ENCODE peak calls at places on chromosomes 12 and 14, in six cellular contexts. I is transverse colon; Y is left lung; J is esophagus muscularis mucosa; O is Peyer's patch; C is CD4-positive, alpha-beta memory T cell. Q is an unnamed sample.
A peak's percentile ranks its signal among the peaks of the same experiment; 100 is the strongest.

GRCh38 chr12:15278816-15279658 is 43.3 kb upstream of the PTPRO start:
- DNase-seq in I (peak; percentile 46), Y (peak; percentile 82), J (peak; percentile 93), O (peak; percentile 53), C (no peak), Q (no peak)

GRCh38 chr14:51507556-51508511 is 143.9 kb upstream of the FRMD6 start:
- DNase-seq in I (peak; percentile 22), Y (peak; percentile 74), J (no peak), O (peak; percentile 47), C (no peak), Q (no peak)

GRCh38 chr14:99737451-99737951 is 53.4 kb downstream of the CYP46A1 start:
- DNase-seq in I (no peak), Y (peak; percentile 88), J (no peak), O (no peak), C (no peak), Q (no peak)

GRCh38 chr14:54696998-54697397 is 130.1 kb downstream of the SAMD4A start:
- DNase-seq in I (no peak), Y (no peak), J (no peak), O (no peak), C (no peak), Q (no peak)

GRCh38 chr14:78227466-78228077 is 57.4 kb downstream of the NRXN3 start:
- DNase-seq in I (no peak), Y (no peak), J (no peak), O (no peak), C (no peak), Q (no peak)

GRCh38 chr12:131104464-131105350 is 151.0 kb downstream of the ADGRD1 start:
- DNase-seq in I (peak; percentile 87), Y (peak; percentile 94), J (no peak), O (peak; percentile 90), C (peak; percentile 60), Q (peak; percentile 59)

GRCh38 chr12:75863475-75863874 is 168.1 kb downstream of the PHLDA1 start:
- DNase-seq in I (no peak), Y (no peak), J (no peak), O (no peak), C (no peak), Q (no peak)

GRCh38 chr14:104724981-104725771 is 1.1 kb downstream of the ADSS1 start:
- DNase-seq in I (peak; percentile 37), Y (no peak), J (no peak), O (no peak), C (no peak), Q (no peak)

GRCh38 chr12:65335021-65335714 is 56.7 kb downstream of the MSRB3 start:
- DNase-seq in I (no peak), Y (no peak), J (no peak), O (no peak), C (no peak), Q (no peak)

GRCh38 chr14:97267509-97267908 is 470.3 kb downstream of the VRK1 start:
- DNase-seq in I (no peak), Y (no peak), J (peak; percentile 2), O (no peak), C (no peak), Q (no peak)

GRCh38 chr14:34029921-34030334 is 79.1 kb upstream of the EGLN3 start:
- DNase-seq in I (peak; percentile 21), Y (no peak), J (no peak), O (no peak), C (no peak), Q (no peak)

GRCh38 chr12:101325590-101325989 is 45.7 kb downstream of the UTP20 start:
- DNase-seq in I (no peak), Y (no peak), J (no peak), O (no peak), C (no peak), Q (no peak)

GRCh38 chr14:99821519-99822165 is 28.4 kb downstream of the EML1 start:
- DNase-seq in I (no peak), Y (no peak), J (no peak), O (no peak), C (no peak), Q (no peak)

GRCh38 chr12:104288635-104289258 is 14.8 kb upstream of the EID3 start:
- DNase-seq in I (peak; percentile 91), Y (peak; percentile 97), J (peak; percentile 94), O (peak; percentile 95), C (peak; percentile 90), Q (peak; percentile 94)

GRCh38 chr14:100611811-100612480 is 24.7 kb upstream of the BEGAIN start:
- DNase-seq in I (peak; percentile 2), Y (no peak), J (no peak), O (peak; percentile 35), C (no peak), Q (no peak)

GRCh38 chr14:100825691-100826331 is at the start of gene MEG3:
- DNase-seq in I (peak; percentile 22), Y (no peak), J (no peak), O (peak; percentile 52), C (no peak), Q (no peak)

GRCh38 chr12:116184766-116185165 is 92.7 kb downstream of the MED13L start:
- DNase-seq in I (no peak), Y (no peak), J (no peak), O (no peak), C (no peak), Q (no peak)

GRCh38 chr12:122851820-122852219 is 16.6 kb downstream of the HIP1R start:
- DNase-seq in I (no peak), Y (no peak), J (no peak), O (no peak), C (no peak), Q (no peak)

GRCh38 chr14:72723741-72724530 is 170.0 kb downstream of the DPF3 start:
- DNase-seq in I (no peak), Y (no peak), J (no peak), O (no peak), C (no peak), Q (no peak)

GRCh38 chr14:105830171-105830570 is 303.8 kb downstream of the TMEM121 start:
- DNase-seq in I (no peak), Y (no peak), J (no peak), O (no peak), C (no peak), Q (no peak)
- H3K27me3 ChIP-seq in I (no peaks in the 10 kb centered on the region), Y (no peaks in the 10 kb centered on the region), J (no peaks in the 10 kb centered on the region), O (no peaks in the 10 kb centered on the region), C (no peaks in the 10 kb centered on the region), Q (peaks cover 5% of the 10 kb centered on the region)

GRCh38 chr12:57615637-57616036 is 4.4 kb downstream of the ARHGEF25 start:
- DNase-seq in I (no peak), Y (no peak), J (no peak), O (no peak), C (no peak), Q (no peak)

GRCh38 chr12:57616383-57617101 is 5.3 kb downstream of the ARHGEF25 start:
- DNase-seq in I (no peak), Y (no peak), J (no peak), O (no peak), C (no peak), Q (no peak)

GRCh38 chr12:57613427-57614109 is 2.3 kb downstream of the ARHGEF25 start:
- DNase-seq in I (no peak), Y (no peak), J (no peak), O (no peak), C (no peak), Q (no peak)

GRCh38 chr12:57614178-57614947 is 3.1 kb downstream of the ARHGEF25 start:
- DNase-seq in I (no peak), Y (no peak), J (no peak), O (peak; percentile 73), C (no peak), Q (no peak)

DNA sequence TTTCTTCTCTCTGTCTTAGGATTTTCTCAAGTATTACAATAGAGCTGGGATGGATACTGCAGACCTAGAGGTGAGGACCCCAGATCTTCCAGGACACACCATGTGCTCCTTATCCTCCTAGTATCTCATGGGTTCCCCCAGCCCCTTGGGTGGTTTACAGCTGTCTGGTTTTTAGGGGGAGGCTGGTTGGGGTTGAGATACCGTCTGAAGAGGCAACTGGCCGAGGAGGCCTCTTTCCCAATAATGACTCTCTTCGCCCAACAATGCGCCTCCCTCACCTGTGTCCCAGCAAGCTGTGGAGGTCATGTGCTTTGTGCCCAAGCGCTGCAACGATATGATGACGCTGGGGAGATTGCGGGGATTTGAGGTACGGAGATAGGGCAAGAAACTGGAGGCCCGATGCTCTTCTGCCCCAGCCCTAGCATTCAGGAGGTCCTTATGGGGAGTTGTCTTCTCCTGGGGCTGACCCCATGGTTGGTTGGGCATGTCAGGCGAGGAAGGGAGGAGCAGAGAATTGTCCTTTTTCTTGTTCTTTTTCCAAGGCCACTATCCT is 3.8 kb downstream of the ARHGEF25 start:
- DNase-seq in I (no peak), Y (no peak), J (no peak), O (no peak), C (no peak), Q (no peak)
- H3K27me3 ChIP-seq in I (peaks cover 83% of the 10 kb centered on the region), Y (peaks cover 25% of the 10 kb centered on the region), J (no peaks in the 10 kb centered on the region), O (no peaks in the 10 kb centered on the region), C (peaks cover 28% of the 10 kb centered on the region), Q (peaks cover 17% of the 10 kb centered on the region)

DNA sequence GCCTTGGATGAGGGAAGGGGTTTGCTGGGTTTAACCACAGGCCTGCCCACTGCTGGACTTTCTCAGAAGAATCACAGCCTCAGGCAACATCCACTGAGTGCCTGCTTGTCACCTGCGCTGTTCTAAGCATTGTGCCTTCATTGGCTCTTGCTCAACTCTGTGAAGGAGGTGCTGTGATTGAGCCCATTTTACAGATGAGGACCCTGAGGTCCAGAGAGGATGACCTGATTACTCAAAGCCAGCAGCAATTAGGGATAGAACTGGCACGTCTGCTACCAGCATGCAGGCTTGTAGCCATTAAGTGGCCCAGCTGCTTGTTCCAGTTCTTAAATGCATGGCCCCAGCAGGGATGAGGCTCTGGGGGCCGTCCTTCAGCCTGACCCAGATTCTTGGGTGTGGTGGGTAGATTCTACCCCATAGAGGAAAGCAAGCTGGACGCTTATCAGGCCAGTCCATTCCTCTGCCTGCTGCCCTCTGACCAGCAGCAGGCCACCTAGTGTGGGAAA is 54.6 kb downstream of the ESRRB start:
- DNase-seq in I (no peak), Y (no peak), J (no peak), O (no peak), C (no peak), Q (no peak)
- H3K27me3 ChIP-seq in I (no peaks in the 10 kb centered on the region), Y (no peaks in the 10 kb centered on the region), J (no peaks in the 10 kb centered on the region), O (no peaks in the 10 kb centered on the region), C (no peaks in the 10 kb centered on the region), Q (peaks cover 3% of the 10 kb centered on the region)

GRCh38 chr12:47981496-47982260 is 18.3 kb downstream of the TMEM106C start:
- DNase-seq in I (peak; percentile 54), Y (no peak), J (no peak), O (peak; percentile 69), C (peak; percentile 37), Q (no peak)

GRCh38 chr12:47979166-47979565 is 15.8 kb downstream of the TMEM106C start:
- DNase-seq in I (no peak), Y (no peak), J (no peak), O (no peak), C (no peak), Q (no peak)

GRCh38 chr12:47980779-47981495 is 17.5 kb downstream of the TMEM106C start:
- DNase-seq in I (no peak), Y (no peak), J (no peak), O (no peak), C (no peak), Q (no peak)

GRCh38 chr12:47979686-47980085 is 16.3 kb downstream of the TMEM106C start:
- DNase-seq in I (no peak), Y (no peak), J (no peak), O (no peak), C (no peak), Q (no peak)

DNA sequence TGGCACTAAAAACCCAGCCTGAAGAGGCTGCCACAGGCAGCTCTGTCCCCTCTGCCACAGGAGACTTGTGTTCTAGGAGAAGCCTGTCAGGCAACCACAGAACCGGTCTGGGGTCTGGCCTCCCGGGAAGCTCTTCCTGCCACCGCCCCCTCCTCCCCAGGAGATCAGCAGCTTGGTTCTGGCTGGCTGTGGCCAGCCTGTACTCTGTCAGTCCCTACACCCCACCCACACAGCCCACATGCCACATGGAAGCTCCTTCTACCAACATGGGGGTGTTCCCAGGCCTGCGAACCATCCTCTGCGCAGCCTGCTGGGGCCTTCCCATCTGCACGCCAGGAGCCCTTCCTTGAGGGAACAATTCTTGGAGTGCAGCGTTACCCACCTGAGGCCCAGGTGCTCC is 16.8 kb downstream of the TMEM106C start:
- DNase-seq in I (no peak), Y (no peak), J (no peak), O (no peak), C (no peak), Q (no peak)
- H3K27me3 ChIP-seq in I (peaks cover 3% of the 10 kb centered on the region), Y (no peaks in the 10 kb centered on the region), J (no peaks in the 10 kb centered on the region), O (no peaks in the 10 kb centered on the region), C (no peaks in the 10 kb centered on the region), Q (no peaks in the 10 kb centered on the region)